ENCODE peak calls at places on chromosomes 16 and 17, in six cellular contexts. J is gastrocnemius medialis, H is heart right ventricle, U is BE2C, A is Karpas-422, M is pancreas. O is an unnamed sample.
A peak's percentile ranks its signal among the peaks of the same experiment; 100 is the strongest.

GRCh38 chr17:48530887-48531272 is at the start of gene HOXB1:
- DNase-seq in J (no peak), H (no peak), U (no peak), A (no peak), M (no peak), O (no peak)

GRCh38 chr16:54136276-54136625 is 150.3 kb downstream of the IRX3 start:
- DNase-seq in J (no peak), H (no peak), U (no peak), A (no peak), M (no peak), O (no peak)

GRCh38 chr16:85518398-85519049 is 94.6 kb upstream of the GSE1 start:
- DNase-seq in J (no peak), H (no peak), U (no peak), A (no peak), M (no peak), O (no peak)

GRCh38 chr17:63939401-63939800 is 7.3 kb upstream of the CD79B start:
- DNase-seq in J (no peak), H (no peak), U (no peak), A (no peak), M (peak; percentile 5), O (no peak)

GRCh38 chr17:76538281-76538931 is 897 bp upstream of the CYGB start:
- DNase-seq in J (no peak), H (no peak), U (no peak), A (no peak), M (no peak), O (no peak)

GRCh38 chr17:4945944-4946280 is 2.4 kb downstream of the PFN1 start:
- DNase-seq in J (no peak), H (no peak), U (no peak), A (no peak), M (no peak), O (no peak)

GRCh38 chr16:11791144-11791828 is 5.8 kb downstream of the ZC3H7A start:
- DNase-seq in J (no peak), H (no peak), U (no peak), A (no peak), M (no peak), O (no peak)

GRCh38 chr16:14462811-14463210 is 167.2 kb downstream of the PARN start:
- DNase-seq in J (no peak), H (no peak), U (no peak), A (no peak), M (no peak), O (no peak)

GRCh38 chr16:84925092-84925772 is 86.1 kb downstream of the ZDHHC7 start:
- DNase-seq in J (peak; percentile 33), H (peak; percentile 79), U (peak; percentile 66), A (peak; percentile 88), M (peak; percentile 81), O (no peak)

GRCh38 chr17:50060951-50061712 is 5.2 kb downstream of the ITGA3 start:
- DNase-seq in J (peak; percentile 65), H (peak; percentile 83), U (no peak), A (no peak), M (peak; percentile 69), O (peak; percentile 89)

GRCh38 chr16:53611151-53611802 is 92.4 kb downstream of the RPGRIP1L start:
- DNase-seq in J (no peak), H (no peak), U (no peak), A (no peak), M (no peak), O (no peak)

GRCh38 chr17:4514206-4514605 is 15.5 kb downstream of the SPNS2 start:
- DNase-seq in J (no peak), H (no peak), U (no peak), A (no peak), M (peak; percentile 69), O (no peak)

GRCh38 chr17:51439395-51440229 is 179.3 kb downstream of the UTP18 start:
- DNase-seq in J (no peak), H (no peak), U (peak; percentile 74), A (no peak), M (no peak), O (no peak)

GRCh38 chr17:77484096-77484495 is 343.3 kb downstream of the SEC14L1 start:
- DNase-seq in J (no peak), H (no peak), U (no peak), A (no peak), M (no peak), O (no peak)

GRCh38 chr16:89200124-89200849 is at the start of gene SLC22A31:
- DNase-seq in J (no peak), H (no peak), U (no peak), A (no peak), M (peak; percentile 45), O (no peak)

GRCh38 chr16:23302045-23302956 is at the start of gene SCNN1B:
- DNase-seq in J (no peak), H (peak; percentile 21), U (no peak), A (no peak), M (peak; percentile 34), O (no peak)

GRCh38 chr17:34205401-34205800 is 49.7 kb upstream of the CCL2 start:
- DNase-seq in J (no peak), H (no peak), U (no peak), A (no peak), M (no peak), O (no peak)

GRCh38 chr16:75379911-75380847 is 53.1 kb downstream of the CFDP1 start:
- DNase-seq in J (no peak), H (no peak), U (no peak), A (peak; percentile 88), M (no peak), O (no peak)

GRCh38 chr17:49180303-49180702 is 30.1 kb downstream of the GNGT2 start:
- DNase-seq in J (peak; percentile 12), H (peak; percentile 59), U (peak; percentile 72), A (peak; percentile 83), M (peak; percentile 53), O (no peak)

GRCh38 chr16:23089111-23089510 is 60.1 kb downstream of the USP31 start:
- DNase-seq in J (no peak), H (no peak), U (no peak), A (no peak), M (no peak), O (no peak)

GRCh38 chr17:8865385-8865784 is 2.1 kb downstream of the PIK3R6 start:
- DNase-seq in J (no peak), H (no peak), U (no peak), A (no peak), M (no peak), O (no peak)

GRCh38 chr16:66515543-66516171 is 34.3 kb downstream of the TK2 start:
- DNase-seq in J (no peak), H (no peak), U (no peak), A (peak; percentile 68), M (peak; percentile 50), O (no peak)

DNA sequence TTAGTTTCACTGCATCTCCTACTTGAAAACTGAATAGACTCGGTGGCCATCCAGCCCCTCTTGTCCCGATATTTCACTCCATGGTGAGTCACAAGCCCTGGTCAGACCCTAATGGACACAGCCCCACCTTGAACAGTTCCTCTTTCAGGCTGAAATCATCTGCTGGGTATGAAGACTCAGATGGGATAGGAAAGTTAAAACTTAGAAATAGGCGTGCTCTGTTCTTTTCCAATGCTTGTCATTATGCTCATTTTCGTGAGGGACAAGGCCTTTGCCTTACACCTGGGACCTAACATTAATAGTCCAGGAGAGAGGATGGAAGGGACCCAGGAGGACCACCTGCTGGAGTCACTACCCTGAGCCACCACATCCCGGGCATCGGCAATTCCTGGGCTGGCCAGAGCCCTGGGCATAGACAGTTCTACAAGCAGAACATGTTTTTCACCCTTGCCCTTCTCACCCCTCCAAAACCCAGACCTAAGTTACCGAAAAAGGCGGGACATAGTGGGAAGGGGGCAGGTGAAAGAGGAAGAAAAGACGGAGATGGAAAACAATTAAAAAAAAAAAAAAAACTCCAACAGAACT is 278.3 kb downstream of the SOX9 start:
- DNase-seq in J (no peak), H (no peak), U (no peak), A (no peak), M (no peak), O (no peak)
- H3K4me1 ChIP-seq in J (no peaks in the 10 kb centered on the region), H (no peaks in the 10 kb centered on the region), U (no peaks in the 10 kb centered on the region), A (peaks cover 10% of the 10 kb centered on the region), M (no peaks in the 10 kb centered on the region), O (no peaks in the 10 kb centered on the region)

DNA sequence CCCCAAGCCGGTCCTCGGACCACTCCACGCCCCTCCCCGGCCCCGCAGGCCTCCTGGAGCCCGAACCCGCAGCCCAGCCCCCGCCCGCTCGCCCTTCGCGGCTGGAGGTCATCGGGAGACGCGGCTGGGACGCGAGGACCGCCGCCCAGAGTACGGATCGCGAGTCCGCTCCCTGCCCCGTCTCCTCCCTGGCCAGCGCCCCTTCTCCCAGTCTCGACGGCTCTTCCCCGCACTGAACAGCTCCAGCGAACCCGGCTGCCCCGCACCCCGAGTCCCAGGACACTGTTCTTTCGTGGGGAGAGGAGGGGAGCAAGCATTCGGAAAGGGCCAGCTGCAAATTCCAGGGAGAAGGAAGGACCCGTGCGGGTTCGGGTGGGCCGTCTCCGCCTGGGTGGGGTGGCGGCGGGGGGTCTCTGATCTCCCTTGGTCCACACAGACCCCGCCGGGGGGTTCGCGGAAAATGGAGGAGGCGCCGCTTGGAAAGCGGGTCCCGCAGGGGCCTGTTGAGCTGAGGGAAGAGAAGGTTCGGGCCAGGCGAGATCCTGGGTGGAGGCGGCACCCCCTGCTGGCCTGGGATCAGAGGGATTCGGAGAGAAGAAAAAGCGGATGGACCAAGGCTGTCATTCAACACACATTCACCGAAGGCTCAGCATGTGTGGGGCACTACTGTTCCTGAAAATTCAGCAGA is 632 bp upstream of the RTN4RL1 start:
- DNase-seq in J (peak; percentile 55), H (peak; percentile 78), U (peak; percentile 76), A (no peak), M (peak; percentile 79), O (no peak)
- H3K4me3 ChIP-seq in J (peak overlapping the region; percentile 75), H (peak overlapping the region; percentile 63), U (peak overlapping the region; percentile 55), A (peak overlapping the region; percentile 59), M (peak overlapping the region; percentile 61), O (peak overlapping the region; percentile 77)

GRCh38 chr16:67922221-67922620 is 9.4 kb downstream of the CTRL start:
- DNase-seq in J (no peak), H (no peak), U (no peak), A (no peak), M (no peak), O (no peak)
- H3K4me1 ChIP-seq in J (peaks cover 80% of the 10 kb centered on the region), H (peaks cover 37% of the 10 kb centered on the region), U (peaks cover 25% of the 10 kb centered on the region), A (peaks cover 12% of the 10 kb centered on the region), M (no peaks in the 10 kb centered on the region), O (peaks cover 31% of the 10 kb centered on the region)

GRCh38 chr17:30519707-30520106 is 42.5 kb downstream of the GOSR1 start:
- DNase-seq in J (no peak), H (no peak), U (no peak), A (no peak), M (no peak), O (no peak)

GRCh38 chr17:30520882-30521281 is 43.7 kb downstream of the GOSR1 start:
- DNase-seq in J (no peak), H (no peak), U (no peak), A (no peak), M (no peak), O (no peak)

GRCh38 chr17:30519166-30519565 is 42.0 kb downstream of the GOSR1 start:
- DNase-seq in J (no peak), H (no peak), U (no peak), A (no peak), M (no peak), O (no peak)

GRCh38 chr17:30521766-30522165 is 44.6 kb downstream of the GOSR1 start:
- DNase-seq in J (no peak), H (no peak), U (no peak), A (no peak), M (no peak), O (no peak)

DNA sequence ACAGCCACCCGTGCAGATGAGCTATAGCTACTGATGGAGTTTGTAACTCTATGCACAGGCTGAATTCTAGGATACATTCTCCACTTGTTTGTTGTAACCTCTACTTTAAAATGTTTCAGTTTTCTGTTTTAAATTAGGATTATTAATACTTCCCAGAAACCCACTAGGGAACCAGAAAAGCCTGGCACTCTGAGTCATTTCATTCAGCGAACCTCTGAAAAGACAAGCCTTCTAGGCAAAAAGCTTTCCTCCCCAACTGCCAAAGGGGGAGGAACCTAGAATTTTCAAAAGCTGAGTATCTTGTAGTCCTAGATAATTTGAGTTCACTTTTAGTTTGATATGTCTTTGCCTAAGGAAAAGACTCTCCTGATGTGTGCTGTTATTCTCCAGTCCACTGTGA is 43.2 kb downstream of the GOSR1 start:
- DNase-seq in J (no peak), H (no peak), U (no peak), A (no peak), M (no peak), O (no peak)
- H3K4me3 ChIP-seq in J (no peak overlapping the region), H (no peak overlapping the region), U (no peak overlapping the region), A (no peak overlapping the region), M (no peak overlapping the region), O (no peak overlapping the region)

O was measured in thoracic aorta.